ENCODE peak calls at places on chromosomes 1 and 21, in six cellular contexts. D is neural progenitor cell, N is IMR-90, P is K562, T is MM.1S, U is PC-9. G is an unnamed sample.

GRCh38 chr1:44354268-44354839 is 703 bp downstream of the ERI3 start:
- DNase-seq in U (peak), T (no peak), N (peak), D (no peak), P (no peak), G (no peak)

GRCh38 chr1:201252833-201253810 is 30.2 kb upstream of the PKP1 start:
- DNase-seq in P (no peak), N (no peak), U (no peak), T (peak), D (no peak), G (no peak)

GRCh38 chr1:201676061-201676644 is 137.2 kb downstream of the NAV1 start:
- DNase-seq in U (peak), D (peak), T (no peak), N (peak), P (no peak), G (no peak)

GRCh38 chr1:220565670-220566069 is 37.7 kb downstream of the MARK1 start:
- DNase-seq in T (no peak), U (no peak), P (no peak), N (no peak), D (no peak), G (no peak)

GRCh38 chr1:76950306-76950705 is 83.0 kb downstream of the ST6GALNAC5 start:
- DNase-seq in U (no peak), N (no peak), D (no peak), P (no peak), T (no peak), G (no peak)

GRCh38 chr1:193417945-193418744 is 231.7 kb upstream of the B3GALT2 start:
- DNase-seq in T (peak), U (no peak), N (peak), P (no peak), D (no peak), G (no peak)

GRCh38 chr1:36306210-36306901 is at the start of gene SH3D21:
- DNase-seq in T (peak), D (peak), N (no peak), U (peak), P (peak), G (peak)

GRCh38 chr1:85328713-85329376 is 52.4 kb upstream of the BCL10 start:
- DNase-seq in D (no peak), N (peak), T (no peak), U (peak), P (no peak), G (peak)

GRCh38 chr1:61261585-61261984 is 179.2 kb downstream of the NFIA start:
- DNase-seq in D (no peak), T (no peak), U (no peak), P (no peak), N (no peak), G (no peak)

GRCh38 chr1:227728059-227728891 is 6.8 kb downstream of the JMJD4 start:
- DNase-seq in P (peak), T (peak), U (peak), D (peak), N (peak), G (peak)

GRCh38 chr1:165375623-165376022 is 19.1 kb upstream of the LMX1A start:
- DNase-seq in T (no peak), P (no peak), U (no peak), N (no peak), D (no peak), G (no peak)

GRCh38 chr1:52119722-52120121 is 22.2 kb upstream of the ZFYVE9 start:
- DNase-seq in P (no peak), U (no peak), N (no peak), D (peak), T (no peak), G (no peak)

GRCh38 chr1:203547147-203547546 is 53.2 kb downstream of the OPTC start:
- DNase-seq in P (no peak), T (no peak), N (no peak), U (no peak), D (no peak), G (no peak)

GRCh38 chr1:36880155-36881070 is 153.9 kb downstream of the GRIK3 start:
- DNase-seq in T (no peak), D (no peak), P (no peak), U (no peak), N (no peak), G (no peak)

GRCh38 chr1:209411491-209411929 is 172.0 kb upstream of the CAMK1G start:
- DNase-seq in N (peak), P (no peak), D (no peak), U (no peak), T (no peak), G (no peak)

GRCh38 chr1:48665743-48666142 is 110.9 kb downstream of the BEND5 start:
- DNase-seq in P (no peak), D (no peak), T (no peak), U (no peak), N (no peak), G (no peak)

GRCh38 chr1:153795325-153795837 is 20.2 kb downstream of the SLC27A3 start:
- DNase-seq in D (no peak), N (no peak), U (no peak), T (no peak), P (no peak), G (no peak)

GRCh38 chr1:240126821-240127220 is 35.1 kb downstream of the FMN2 start:
- DNase-seq in D (no peak), P (no peak), T (no peak), U (no peak), N (peak), G (no peak)

GRCh38 chr1:207022996-207023679 is 9.4 kb downstream of the C1orf116 start:
- DNase-seq in T (no peak), P (no peak), N (no peak), D (no peak), U (no peak), G (peak)

GRCh38 chr21:31753949-31754348 is 22.0 kb upstream of the SCAF4 start:
- DNase-seq in U (no peak), T (no peak), D (no peak), N (no peak), P (no peak), G (no peak)

GRCh38 chr1:183953031-183953430 is 84.5 kb downstream of the COLGALT2 start:
- DNase-seq in P (no peak), N (peak), T (no peak), D (no peak), U (no peak), G (no peak)

GRCh38 chr1:214404571-214405213 is 123.7 kb downstream of the SMYD2 start:
- DNase-seq in N (peak), T (peak), P (no peak), D (no peak), U (peak), G (no peak)

GRCh38 chr1:163395767-163396166 is 74.0 kb downstream of the NUF2 start:
- DNase-seq in U (no peak), N (no peak), T (no peak), D (no peak), P (no peak), G (no peak)

GRCh38 chr1:100921110-100921706 is 25.3 kb downstream of the SLC30A7 start:
- DNase-seq in U (no peak), N (peak), D (peak), P (peak), T (peak), G (no peak)

GRCh38 chr1:156693858-156694562 is 11.4 kb downstream of the CRABP2 start:
- DNase-seq in T (no peak), D (peak), U (peak), P (peak), N (no peak), G (peak)

GRCh38 chr1:224054012-224054411 is 59.9 kb upstream of the FBXO28 start:
- DNase-seq in N (no peak), T (no peak), D (no peak), P (no peak), U (no peak), G (no peak)

GRCh38 chr1:230661976-230662375 is 19.7 kb downstream of the COG2 start:
- DNase-seq in N (no peak), P (no peak), U (no peak), D (no peak), T (no peak), G (no peak)

GRCh38 chr1:54564312-54565112 is 16.5 kb downstream of the ACOT11 start:
- DNase-seq in D (no peak), P (no peak), T (peak), N (no peak), U (peak), G (peak)

GRCh38 chr21:34027727-34028461 is 45.5 kb upstream of the MRPS6 start:
- DNase-seq in P (no peak), N (no peak), U (no peak), D (no peak), T (no peak), G (no peak)

DNA sequence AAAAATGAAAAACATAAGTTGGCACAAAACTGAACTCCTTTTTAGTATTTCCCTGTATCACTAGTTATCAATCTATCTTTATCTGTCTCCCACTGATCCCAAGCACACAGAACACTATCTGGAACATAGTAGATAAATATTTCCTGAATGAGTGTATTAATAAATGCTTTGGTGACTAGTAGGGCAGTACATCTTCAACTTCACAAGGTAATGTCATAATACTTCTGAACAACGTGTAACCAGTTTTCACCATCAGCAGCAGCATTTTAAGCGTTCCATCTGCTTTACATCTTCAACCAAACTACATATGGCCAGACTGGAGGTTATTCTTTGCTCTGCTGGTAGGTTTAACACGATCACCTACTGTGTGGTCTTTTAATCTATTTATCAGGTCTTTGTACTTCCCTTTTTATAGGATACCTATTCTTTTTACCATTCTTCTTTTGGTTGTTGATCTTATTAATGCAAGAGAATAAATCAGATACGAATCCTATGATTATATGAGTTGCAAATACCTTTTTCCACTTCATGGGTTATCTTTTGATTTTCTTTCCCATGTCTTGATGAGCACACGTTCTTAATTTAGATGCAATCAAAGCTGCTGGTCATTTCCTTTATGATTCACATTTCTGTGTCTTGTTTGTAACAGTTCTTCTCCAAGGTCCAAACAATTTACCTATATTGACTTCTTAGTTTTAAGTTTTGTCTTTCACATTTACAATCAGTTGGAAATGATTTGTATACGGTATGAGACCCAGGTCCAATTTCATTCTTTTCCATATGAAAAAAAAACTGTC is 16.3 kb downstream of the GPBP1L1 start:
- DNase-seq in N (peak), P (no peak), T (no peak), U (no peak), D (no peak), G (peak)
- H3K4me3 ChIP-seq in N (no peak), P (no peak), T (no peak), U (no peak), D (no peak), G (no peak)

DNA sequence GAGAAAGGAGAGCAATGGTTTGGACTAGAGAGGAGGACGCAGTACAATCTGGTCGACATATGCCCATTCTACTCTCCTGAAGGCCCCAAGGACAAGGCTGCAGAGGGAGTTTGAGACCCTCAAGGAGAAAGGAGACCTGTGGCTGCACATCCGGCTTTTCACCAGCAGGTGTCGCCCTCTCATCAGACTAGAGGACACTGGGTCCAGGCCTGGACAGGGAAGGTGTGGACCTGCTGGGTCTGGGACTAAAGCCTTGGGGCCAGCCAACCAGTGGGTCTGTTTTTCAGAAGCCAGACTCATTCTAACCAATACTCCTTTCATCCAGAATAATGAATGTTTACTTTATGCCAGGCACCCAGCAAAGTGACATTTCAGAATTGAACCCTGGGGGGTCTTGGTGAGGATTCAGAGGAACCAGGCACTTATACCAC is 5.0 kb downstream of the SRARP start:
- DNase-seq in U (peak), N (peak), D (peak), P (peak), T (peak), G (peak)
- H2AFZ ChIP-seq in U (no peak), N (peak), D (no peak), P (peak), T (no peak), G (no peak)

DNA sequence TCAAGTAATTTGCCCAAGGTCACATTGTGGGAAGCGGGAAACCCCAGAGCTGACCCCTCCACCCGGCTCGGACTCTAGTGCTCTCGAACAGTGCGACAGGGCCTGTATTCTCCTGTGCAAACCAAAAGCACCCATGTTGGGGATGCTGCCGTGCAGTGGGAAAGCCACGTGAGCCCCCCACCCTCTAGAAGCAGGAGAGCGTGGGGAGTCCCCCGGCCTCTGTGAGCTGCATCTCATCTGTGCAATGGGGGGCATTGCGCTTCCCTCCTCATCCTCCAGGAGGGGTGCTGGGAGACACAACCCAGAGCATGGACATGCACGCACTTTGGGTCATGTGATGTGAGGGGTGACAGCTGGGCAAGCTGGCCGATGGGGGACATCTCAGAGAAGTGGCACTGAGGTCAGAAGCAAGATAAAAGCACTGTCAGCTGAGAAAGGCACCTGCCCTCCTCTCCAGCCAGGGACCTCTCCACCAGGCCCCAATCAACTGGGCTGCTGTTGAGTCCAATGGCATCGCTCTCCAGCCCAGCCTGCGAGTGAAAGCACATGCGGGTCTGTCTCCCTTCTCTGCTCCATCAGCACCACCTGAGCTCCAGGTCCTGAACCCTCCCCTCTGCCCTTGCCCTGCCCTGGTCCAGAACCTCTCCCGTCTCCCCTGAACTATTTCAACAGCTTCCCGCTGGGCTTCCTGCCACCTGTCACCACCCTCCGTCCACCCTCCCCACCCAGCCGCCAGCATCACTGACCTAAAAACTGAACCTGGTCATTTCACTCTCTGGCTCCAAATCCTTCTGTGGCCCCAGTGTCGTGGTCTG is 76.4 kb upstream of the IFFO2 start:
- DNase-seq in N (no peak), P (no peak), D (no peak), T (no peak), U (no peak), G (no peak)
- H3K27ac ChIP-seq in N (no peak), P (no peak), D (no peak), T (no peak), U (no peak), G (no peak)

GRCh38 chr1:47231314-47232186 is 475 bp downstream of the TAL1 start:
- DNase-seq in T (no peak), U (no peak), D (peak), P (peak), N (peak), G (peak)

GRCh38 chr1:47228644-47229030 is 3.4 kb downstream of the TAL1 start:
- DNase-seq in P (no peak), T (no peak), D (no peak), N (no peak), U (no peak), G (peak)

GRCh38 chr1:47229031-47229831 is 2.8 kb downstream of the TAL1 start:
- DNase-seq in U (no peak), T (no peak), D (peak), P (peak), N (no peak), G (peak)

GRCh38 chr1:47230692-47231313 is 1.2 kb downstream of the TAL1 start:
- DNase-seq in D (peak), U (no peak), T (no peak), P (peak), N (no peak), G (no peak)

DNA sequence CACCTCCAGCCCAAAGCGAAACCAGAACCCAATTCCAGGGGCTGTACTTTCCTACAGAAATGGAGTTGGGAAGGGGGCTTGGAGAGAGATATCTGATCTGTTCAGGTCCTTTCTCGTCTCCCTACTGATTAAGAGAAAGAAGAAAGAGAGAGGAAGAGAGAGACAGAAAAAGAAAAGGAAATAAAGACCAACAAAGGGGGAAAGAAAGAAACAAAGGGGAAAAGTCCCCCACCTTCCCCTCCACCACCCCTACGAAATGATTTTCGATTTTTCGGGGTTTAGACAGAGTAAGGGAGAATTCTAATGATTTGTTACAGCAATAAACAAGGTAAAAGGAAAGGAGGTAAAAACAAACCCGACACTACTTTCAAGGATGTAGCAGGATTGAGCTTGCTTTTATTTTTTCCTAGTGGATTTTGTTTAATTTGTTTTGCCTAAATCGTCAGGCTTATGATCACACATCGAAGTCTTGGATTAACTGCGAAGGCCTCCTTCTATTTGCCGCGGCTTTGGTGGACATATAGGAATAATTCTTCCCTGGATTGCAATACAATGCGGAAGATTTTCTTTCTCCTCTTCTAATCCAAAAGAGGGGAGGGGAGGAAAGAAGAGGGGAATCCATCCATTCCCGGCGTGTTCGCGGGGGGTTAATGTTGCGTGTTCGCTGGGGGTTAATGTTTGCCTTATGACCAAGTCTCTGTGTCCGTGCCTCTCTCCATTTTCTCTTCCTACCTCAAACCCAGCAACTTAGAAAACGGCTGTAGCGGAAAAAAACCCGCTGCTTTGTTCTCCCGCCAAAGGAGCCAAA is 1.9 kb downstream of the TAL1 start:
- DNase-seq in D (peak), U (no peak), N (no peak), P (no peak), T (no peak), G (peak)
- H3K4me3 ChIP-seq in D (no peak), U (no peak), N (no peak), P (peak), T (no peak), G (no peak)

GRCh38 chr21:45306832-45307571 is 19.3 kb upstream of the POFUT2 start:
- DNase-seq in T (no peak), D (peak), N (peak), P (peak), U (no peak), G (peak)
- H2AFZ ChIP-seq in T (no peak), D (no peak), N (peak), P (peak), U (no peak), G (no peak)

DNA sequence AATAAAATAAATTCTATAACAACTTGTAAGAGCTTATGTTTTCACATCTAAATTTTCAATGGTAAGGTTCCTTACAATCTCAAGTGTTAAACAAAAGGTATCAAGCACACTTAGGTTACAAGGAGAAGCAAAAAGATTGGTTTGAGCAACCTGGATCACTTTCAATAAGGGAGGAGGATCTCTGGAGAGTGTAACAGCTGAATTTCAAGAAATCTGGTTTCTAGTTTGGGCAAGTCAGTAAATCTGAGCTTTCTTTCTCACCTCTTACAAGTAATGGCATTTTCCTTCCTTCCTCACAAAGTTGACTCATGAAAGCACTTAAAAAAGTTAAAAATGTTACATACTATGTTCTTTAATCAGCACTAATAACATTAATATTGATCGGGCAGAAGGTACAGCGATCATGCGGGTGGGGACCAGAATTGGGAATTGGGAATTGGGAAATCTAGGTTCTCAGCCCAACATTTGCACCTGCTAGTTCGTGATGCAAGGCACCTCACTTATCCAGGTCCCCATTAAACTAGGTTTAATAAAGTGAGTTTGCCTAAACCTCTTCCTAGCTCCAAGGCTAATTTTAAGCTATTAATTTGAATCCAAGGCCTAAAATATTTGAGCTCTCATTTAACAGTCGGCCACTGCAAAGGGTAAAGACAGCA is 3.1 kb downstream of the NUCKS1 start:
- DNase-seq in U (no peak), P (no peak), N (no peak), D (no peak), T (no peak), G (no peak)
- H3K27ac ChIP-seq in U (no peak), P (no peak), N (no peak), D (peak), T (no peak), G (peak)

GRCh38 chr1:234533034-234533571 is 54.1 kb upstream of the TARBP1 start:
- DNase-seq in N (peak), T (no peak), P (no peak), U (no peak), D (no peak), G (peak)
- H3K4me3 ChIP-seq in N (no peak), T (no peak), P (no peak), U (no peak), D (no peak), G (no peak)

G was measured in osteoblast.